ENCODE peak calls at places on chromosomes 11 and 22, in nine cellular contexts. O is frontal cortex, H is A172, N is NCI-H1105 treated with DMSO at 0.1 percent for 48 hours, E is non-pigmented ciliary epithelial cell, J is aorta, S is SK-MEL-5, X is neural progenitor cell, U is AG09309. F is an unnamed sample.
A peak's percentile ranks its signal among the peaks of the same experiment; 100 is the strongest.

GRCh38 chr11:72631806-72632731 is 42.2 kb downstream of the PDE2A start:
- DNase-seq in O (no peak), H (peak; percentile 74), N (no peak), E (no peak), J (no peak), S (no peak), X (no peak), U (no peak), F (no peak)

GRCh38 chr22:40009953-40010751 is 15.4 kb downstream of the FAM83F start:
- DNase-seq in O (no peak), H (no peak), N (peak; percentile 77), E (no peak), J (peak; percentile 51), S (no peak), X (no peak), U (no peak), F (no peak)

GRCh38 chr11:128146926-128147605 is 440.3 kb downstream of the ETS1 start:
- DNase-seq in O (no peak), H (no peak), N (peak; percentile 39), E (no peak), J (no peak), S (no peak), X (no peak), U (no peak), F (no peak)

GRCh38 chr11:76735841-76736240 is 47.3 kb upstream of the TSKU start:
- DNase-seq in O (no peak), H (no peak), N (no peak), E (no peak), J (peak; percentile 45), S (no peak), X (no peak), U (no peak), F (no peak)

GRCh38 chr11:5233268-5233667 is 1.0 kb downstream of the HBD start:
- DNase-seq in O (no peak), H (no peak), N (no peak), E (no peak), J (no peak), S (no peak), X (no peak), U (no peak), F (no peak)

GRCh38 chr11:129803533-129803932 is 12.1 kb upstream of the TMEM45B start:
- DNase-seq in O (no peak), H (no peak), N (no peak), E (no peak), J (no peak), S (no peak), X (no peak), U (no peak), F (no peak)

GRCh38 chr11:99693941-99694492 is 673.3 kb downstream of the CNTN5 start:
- DNase-seq in O (no peak), H (peak; percentile 38), N (peak; percentile 90), E (peak; percentile 68), J (no peak), S (no peak), X (no peak), U (no peak), F (no peak)

GRCh38 chr11:16925495-16926065 is 88.6 kb downstream of the PLEKHA7 start:
- DNase-seq in O (peak; percentile 48), H (peak; percentile 50), N (peak; percentile 74), E (no peak), J (peak; percentile 83), S (no peak), X (peak; percentile 91), U (no peak), F (no peak)

GRCh38 chr11:59615132-59615636 is 390 bp downstream of the OSBP start:
- DNase-seq in O (no peak), H (peak; percentile 13), N (peak; percentile 60), E (no peak), J (peak; percentile 76), S (no peak), X (no peak), U (no peak), F (no peak)

GRCh38 chr11:8905528-8906165 is 5.3 kb upstream of the AKIP1 start:
- DNase-seq in O (no peak), H (peak; percentile 82), N (no peak), E (no peak), J (no peak), S (peak; percentile 33), X (no peak), U (peak; percentile 67), F (no peak)

GRCh38 chr22:22030493-22031182 is 48.1 kb upstream of the TOP3B start:
- DNase-seq in O (no peak), H (no peak), N (no peak), E (no peak), J (peak; percentile 73), S (peak; percentile 44), X (no peak), U (no peak), F (no peak)

GRCh38 chr11:20053572-20053971 is 106.7 kb downstream of the DBX1 start:
- DNase-seq in O (no peak), H (no peak), N (no peak), E (no peak), J (no peak), S (no peak), X (no peak), U (no peak), F (no peak)

GRCh38 chr22:44270556-44270880 is 42.2 kb downstream of the SHISAL1 start:
- DNase-seq in O (no peak), H (no peak), N (no peak), E (no peak), J (no peak), S (no peak), X (no peak), U (no peak), F (no peak)

F was measured in hippocampal formation.